ENCODE peak calls at places on chromosomes 2 and 18, in four cellular contexts. One of them, this sample, is unnamed.

GRCh38 chr2:212441141-212441540 is 97.5 kb downstream of the ERBB4 start:
- DNase-seq in WTC11: no peak
- DNase-seq in naive thymus-derived CD4-positive, alpha-beta T cell: no peak
- DNase-seq in DMS 273 treated with DMSO at 0.1 percent for 48 hours: no peak
- DNase-seq in this sample: no peak

GRCh38 chr2:71395471-71395870 is 57.9 kb upstream of the DYSF start:
- DNase-seq in WTC11: no peak
- DNase-seq in DMS 273 treated with DMSO at 0.1 percent for 48 hours: no peak
- DNase-seq in naive thymus-derived CD4-positive, alpha-beta T cell: no peak
- DNase-seq in this sample: no peak

GRCh38 chr18:26487437-26487836 is 60.9 kb downstream of the KCTD1 start:
- DNase-seq in DMS 273 treated with DMSO at 0.1 percent for 48 hours: no peak
- DNase-seq in WTC11: no peak
- DNase-seq in naive thymus-derived CD4-positive, alpha-beta T cell: no peak
- DNase-seq in this sample: no peak

GRCh38 chr2:23380562-23381065 is 4.4 kb upstream of the KLHL29 start:
- DNase-seq in DMS 273 treated with DMSO at 0.1 percent for 48 hours: no peak
- DNase-seq in WTC11: no peak
- DNase-seq in naive thymus-derived CD4-positive, alpha-beta T cell: no peak
- DNase-seq in this sample: no peak

GRCh38 chr2:61689526-61689925 is 151.4 kb upstream of the XPO1 start:
- DNase-seq in DMS 273 treated with DMSO at 0.1 percent for 48 hours: no peak
- DNase-seq in WTC11: no peak
- DNase-seq in naive thymus-derived CD4-positive, alpha-beta T cell: no peak
- DNase-seq in this sample: no peak

GRCh38 chr2:11669454-11670291 is at the start of gene NTSR2:
- DNase-seq in WTC11: peak; percentile 81
- DNase-seq in DMS 273 treated with DMSO at 0.1 percent for 48 hours: no peak
- DNase-seq in naive thymus-derived CD4-positive, alpha-beta T cell: no peak
- DNase-seq in this sample: peak; percentile 90

GRCh38 chr2:85213893-85214512 is 80.8 kb downstream of the TCF7L1 start:
- DNase-seq in naive thymus-derived CD4-positive, alpha-beta T cell: no peak
- DNase-seq in DMS 273 treated with DMSO at 0.1 percent for 48 hours: no peak
- DNase-seq in WTC11: no peak
- DNase-seq in this sample: peak; percentile 56

GRCh38 chr2:118687698-118688097 is 159.8 kb downstream of the EN1 start:
- DNase-seq in WTC11: no peak
- DNase-seq in naive thymus-derived CD4-positive, alpha-beta T cell: no peak
- DNase-seq in DMS 273 treated with DMSO at 0.1 percent for 48 hours: no peak
- DNase-seq in this sample: no peak

GRCh38 chr2:69716555-69717120 is 25.3 kb upstream of the ANXA4 start:
- DNase-seq in DMS 273 treated with DMSO at 0.1 percent for 48 hours: no peak
- DNase-seq in WTC11: no peak
- DNase-seq in naive thymus-derived CD4-positive, alpha-beta T cell: no peak
- DNase-seq in this sample: no peak

GRCh38 chr2:54122939-54123338 is 7.5 kb downstream of the ACYP2 start:
- DNase-seq in DMS 273 treated with DMSO at 0.1 percent for 48 hours: no peak
- DNase-seq in WTC11: no peak
- DNase-seq in naive thymus-derived CD4-positive, alpha-beta T cell: no peak
- DNase-seq in this sample: no peak